ENCODE peak calls at places on chromosome 16, in eight cellular contexts. K is AG04450; X is stimulated activated CD8-positive, alpha-beta memory T cell treated with anti-CD3 and anti-CD28 coated beads, Interleukin-4, amount 100 ng/mL, for 1 hour; Q is T-helper 2 cell; F is coronary artery; U is GM13977; A is breast epithelium; S is activated CD4-positive, CD25-positive, alpha-beta regulatory T cell treated with anti-CD3 and anti-CD28 coated beads, Interleukin-2, amount 50 U/mL, for 16 hours. L is an unnamed sample.

GRCh38 chr16:11794991-11795886 is 1.8 kb downstream of the ZC3H7A start:
- DNase-seq in K (no peak), X (no peak), Q (no peak), F (no peak), U (no peak), A (no peak), S (no peak), L (no peak)

GRCh38 chr16:80681436-80681835 is 123.0 kb downstream of the CDYL2 start:
- DNase-seq in K (no peak), X (no peak), Q (no peak), F (no peak), U (no peak), A (no peak), S (no peak), L (no peak)

GRCh38 chr16:65012357-65012756 is 109.5 kb downstream of the CDH11 start:
- DNase-seq in K (no peak), X (no peak), Q (no peak), F (no peak), U (no peak), A (no peak), S (no peak), L (no peak)

GRCh38 chr16:74608944-74609343 is 2.0 kb upstream of the GLG1 start:
- DNase-seq in K (no peak), X (peak; percentile 35), Q (peak; percentile 70), F (no peak), U (no peak), A (no peak), S (peak; percentile 1), L (no peak)

GRCh38 chr16:70696952-70697600 is 11.2 kb upstream of the MTSS2 start:
- DNase-seq in K (no peak), X (no peak), Q (no peak), F (no peak), U (no peak), A (peak; percentile 90), S (no peak), L (no peak)

GRCh38 chr16:10579965-10580918 is at the start of gene EMP2:
- DNase-seq in K (peak; percentile 30), X (no peak), Q (no peak), F (peak; percentile 89), U (peak; percentile 70), A (peak; percentile 60), S (no peak), L (peak; percentile 88)

GRCh38 chr16:30983289-30983889 is 1.6 kb upstream of the HSD3B7 start:
- DNase-seq in K (no peak), X (no peak), Q (no peak), F (no peak), U (no peak), A (no peak), S (no peak), L (no peak)

GRCh38 chr16:11254913-11255736 is 879 bp downstream of the SOCS1 start:
- DNase-seq in K (no peak), X (peak; percentile 35), Q (peak; percentile 60), F (no peak), U (peak; percentile 69), A (peak; percentile 28), S (peak; percentile 44), L (peak; percentile 84)

GRCh38 chr16:84643677-84644076 is 4.6 kb upstream of the KLHL36 start:
- DNase-seq in K (no peak), X (no peak), Q (no peak), F (no peak), U (no peak), A (no peak), S (no peak), L (no peak)

GRCh38 chr16:28092721-28093382 is 29.3 kb upstream of the GSG1L start:
- DNase-seq in K (no peak), X (no peak), Q (no peak), F (no peak), U (no peak), A (no peak), S (no peak), L (peak; percentile 17)

GRCh38 chr16:29777576-29778360 is at the start of gene ZG16:
- DNase-seq in K (no peak), X (no peak), Q (no peak), F (no peak), U (no peak), A (no peak), S (no peak), L (no peak)

GRCh38 chr16:73848993-73849392 is 447.6 kb upstream of the PSMD7 start:
- DNase-seq in K (no peak), X (no peak), Q (no peak), F (no peak), U (no peak), A (no peak), S (no peak), L (no peak)

GRCh38 chr16:54171855-54172537 is 114.6 kb downstream of the IRX3 start:
- DNase-seq in K (peak; percentile 10), X (no peak), Q (no peak), F (no peak), U (no peak), A (no peak), S (no peak), L (no peak)

GRCh38 chr16:70490261-70490660 is 33.1 kb downstream of the COG4 start:
- DNase-seq in K (no peak), X (no peak), Q (no peak), F (no peak), U (no peak), A (no peak), S (no peak), L (no peak)

GRCh38 chr16:1174477-1175357 is 21.8 kb downstream of the CACNA1H start:
- DNase-seq in K (no peak), X (no peak), Q (no peak), F (no peak), U (no peak), A (no peak), S (no peak), L (no peak)

GRCh38 chr16:21950782-21951521 is 2.2 kb upstream of the UQCRC2 start:
- DNase-seq in K (no peak), X (no peak), Q (no peak), F (no peak), U (peak; percentile 18), A (no peak), S (no peak), L (no peak)

GRCh38 chr16:709651-710499 is 4.3 kb upstream of the FBXL16 start:
- DNase-seq in K (peak; percentile 62), X (no peak), Q (no peak), F (no peak), U (no peak), A (no peak), S (no peak), L (no peak)

GRCh38 chr16:3065069-3065741 is at the start of gene IL32:
- DNase-seq in K (peak; percentile 36), X (peak; percentile 41), Q (peak; percentile 52), F (no peak), U (peak; percentile 69), A (no peak), S (peak; percentile 50), L (peak; percentile 77)

L was measured in aorta.